ENCODE peak calls at places on chromosomes 3 and 15, in nine cellular contexts. One of them, this sample, is unnamed.

GRCh38 chr3:40387001-40387894 is at the start of gene ENTPD3:
- DNase-seq in heart left ventricle: no peak
- DNase-seq in D721Med: no peak
- DNase-seq in cardiac fibroblast: no peak
- DNase-seq in pancreas: peak
- DNase-seq in neural crest cell: no peak
- DNase-seq in GM12865: no peak
- DNase-seq in GM20000: no peak
- DNase-seq in IMR-90: no peak
- DNase-seq in this sample: peak

GRCh38 chr3:20130122-20130521 is 55.9 kb downstream of the SGO1 start:
- DNase-seq in heart left ventricle: no peak
- DNase-seq in D721Med: no peak
- DNase-seq in cardiac fibroblast: no peak
- DNase-seq in pancreas: no peak
- DNase-seq in neural crest cell: no peak
- DNase-seq in GM12865: no peak
- DNase-seq in GM20000: no peak
- DNase-seq in IMR-90: no peak
- DNase-seq in this sample: no peak

GRCh38 chr15:50675524-50676144 is 11.0 kb downstream of the TRPM7 start:
- DNase-seq in heart left ventricle: no peak
- DNase-seq in D721Med: no peak
- DNase-seq in cardiac fibroblast: peak
- DNase-seq in pancreas: no peak
- DNase-seq in neural crest cell: no peak
- DNase-seq in GM12865: peak
- DNase-seq in GM20000: no peak
- DNase-seq in IMR-90: peak
- DNase-seq in this sample: no peak

GRCh38 chr15:88574646-88575045 is 28.2 kb upstream of the DET1 start:
- DNase-seq in heart left ventricle: no peak
- DNase-seq in D721Med: no peak
- DNase-seq in cardiac fibroblast: no peak
- DNase-seq in pancreas: no peak
- DNase-seq in neural crest cell: no peak
- DNase-seq in GM12865: no peak
- DNase-seq in GM20000: no peak
- DNase-seq in IMR-90: no peak
- DNase-seq in this sample: no peak

GRCh38 chr3:14245240-14245639 is 66.6 kb downstream of the LSM3 start:
- DNase-seq in heart left ventricle: no peak
- DNase-seq in D721Med: no peak
- DNase-seq in cardiac fibroblast: no peak
- DNase-seq in pancreas: no peak
- DNase-seq in neural crest cell: no peak
- DNase-seq in GM12865: no peak
- DNase-seq in GM20000: no peak
- DNase-seq in IMR-90: no peak
- DNase-seq in this sample: no peak

GRCh38 chr3:31255007-31255603 is 277.6 kb upstream of the STT3B start:
- DNase-seq in heart left ventricle: no peak
- DNase-seq in D721Med: no peak
- DNase-seq in cardiac fibroblast: no peak
- DNase-seq in pancreas: no peak
- DNase-seq in neural crest cell: no peak
- DNase-seq in GM12865: no peak
- DNase-seq in GM20000: no peak
- DNase-seq in IMR-90: no peak
- DNase-seq in this sample: no peak

GRCh38 chr3:159814161-159814560 is 174.5 kb upstream of the IL12A start:
- DNase-seq in heart left ventricle: no peak
- DNase-seq in D721Med: no peak
- DNase-seq in cardiac fibroblast: no peak
- DNase-seq in pancreas: no peak
- DNase-seq in neural crest cell: no peak
- DNase-seq in GM12865: no peak
- DNase-seq in GM20000: no peak
- DNase-seq in IMR-90: peak
- DNase-seq in this sample: no peak

GRCh38 chr3:196969001-196969659 is 497 bp upstream of the PIGZ start:
- DNase-seq in heart left ventricle: no peak
- DNase-seq in D721Med: no peak
- DNase-seq in cardiac fibroblast: no peak
- DNase-seq in pancreas: peak
- DNase-seq in neural crest cell: no peak
- DNase-seq in GM12865: peak
- DNase-seq in GM20000: peak
- DNase-seq in IMR-90: no peak
- DNase-seq in this sample: peak

GRCh38 chr15:41692049-41692448 is 31.8 kb downstream of the MGA start:
- DNase-seq in heart left ventricle: no peak
- DNase-seq in D721Med: no peak
- DNase-seq in cardiac fibroblast: no peak
- DNase-seq in pancreas: no peak
- DNase-seq in neural crest cell: no peak
- DNase-seq in GM12865: peak
- DNase-seq in GM20000: no peak
- DNase-seq in IMR-90: no peak
- DNase-seq in this sample: no peak

GRCh38 chr15:41698779-41699178 is 38.6 kb downstream of the MGA start:
- DNase-seq in heart left ventricle: no peak
- DNase-seq in D721Med: no peak
- DNase-seq in cardiac fibroblast: no peak
- DNase-seq in pancreas: no peak
- DNase-seq in neural crest cell: no peak
- DNase-seq in GM12865: no peak
- DNase-seq in GM20000: no peak
- DNase-seq in IMR-90: peak
- DNase-seq in this sample: no peak

GRCh38 chr15:41693757-41694156 is 33.6 kb downstream of the MGA start:
- DNase-seq in heart left ventricle: no peak
- DNase-seq in D721Med: no peak
- DNase-seq in cardiac fibroblast: no peak
- DNase-seq in pancreas: no peak
- DNase-seq in neural crest cell: no peak
- DNase-seq in GM12865: no peak
- DNase-seq in GM20000: no peak
- DNase-seq in IMR-90: no peak
- DNase-seq in this sample: no peak

GRCh38 chr15:41691471-41691870 is 31.3 kb downstream of the MGA start:
- DNase-seq in heart left ventricle: no peak
- DNase-seq in D721Med: no peak
- DNase-seq in cardiac fibroblast: peak
- DNase-seq in pancreas: no peak
- DNase-seq in neural crest cell: no peak
- DNase-seq in GM12865: peak
- DNase-seq in GM20000: no peak
- DNase-seq in IMR-90: no peak
- DNase-seq in this sample: no peak

GRCh38 chr15:41695750-41696436 is 35.7 kb downstream of the MGA start:
- DNase-seq in heart left ventricle: no peak
- DNase-seq in D721Med: peak
- DNase-seq in cardiac fibroblast: peak
- DNase-seq in pancreas: no peak
- DNase-seq in neural crest cell: no peak
- DNase-seq in GM12865: peak
- DNase-seq in GM20000: peak
- DNase-seq in IMR-90: peak
- DNase-seq in this sample: peak
- TF ChIP-seq CTCF in heart left ventricle: no peak
- TF ChIP-seq CTCF in D721Med: peak
- TF ChIP-seq CTCF in cardiac fibroblast: peak
- TF ChIP-seq CTCF in pancreas: no peak
- TF ChIP-seq CTCF in neural crest cell: peak
- TF ChIP-seq CTCF in GM12865: peak
- TF ChIP-seq CTCF in GM20000: peak
- TF ChIP-seq CTCF in IMR-90: peak
- TF ChIP-seq CTCF in this sample: peak

GRCh38 chr15:82999426-82999825 is 12.0 kb downstream of the C15orf40 start:
- DNase-seq in heart left ventricle: no peak
- DNase-seq in D721Med: no peak
- DNase-seq in cardiac fibroblast: no peak
- DNase-seq in pancreas: no peak
- DNase-seq in neural crest cell: no peak
- DNase-seq in GM12865: no peak
- DNase-seq in GM20000: no peak
- DNase-seq in IMR-90: no peak
- DNase-seq in this sample: no peak

GRCh38 chr15:82995938-82996337 is 9.9 kb downstream of the RAMAC start:
- DNase-seq in heart left ventricle: no peak
- DNase-seq in D721Med: no peak
- DNase-seq in cardiac fibroblast: no peak
- DNase-seq in pancreas: no peak
- DNase-seq in neural crest cell: no peak
- DNase-seq in GM12865: no peak
- DNase-seq in GM20000: no peak
- DNase-seq in IMR-90: peak
- DNase-seq in this sample: no peak

GRCh38 chr15:82995076-82995475 is 9.1 kb downstream of the RAMAC start:
- DNase-seq in heart left ventricle: no peak
- DNase-seq in D721Med: peak
- DNase-seq in cardiac fibroblast: no peak
- DNase-seq in pancreas: no peak
- DNase-seq in neural crest cell: no peak
- DNase-seq in GM12865: no peak
- DNase-seq in GM20000: no peak
- DNase-seq in IMR-90: no peak
- DNase-seq in this sample: no peak

DNA sequence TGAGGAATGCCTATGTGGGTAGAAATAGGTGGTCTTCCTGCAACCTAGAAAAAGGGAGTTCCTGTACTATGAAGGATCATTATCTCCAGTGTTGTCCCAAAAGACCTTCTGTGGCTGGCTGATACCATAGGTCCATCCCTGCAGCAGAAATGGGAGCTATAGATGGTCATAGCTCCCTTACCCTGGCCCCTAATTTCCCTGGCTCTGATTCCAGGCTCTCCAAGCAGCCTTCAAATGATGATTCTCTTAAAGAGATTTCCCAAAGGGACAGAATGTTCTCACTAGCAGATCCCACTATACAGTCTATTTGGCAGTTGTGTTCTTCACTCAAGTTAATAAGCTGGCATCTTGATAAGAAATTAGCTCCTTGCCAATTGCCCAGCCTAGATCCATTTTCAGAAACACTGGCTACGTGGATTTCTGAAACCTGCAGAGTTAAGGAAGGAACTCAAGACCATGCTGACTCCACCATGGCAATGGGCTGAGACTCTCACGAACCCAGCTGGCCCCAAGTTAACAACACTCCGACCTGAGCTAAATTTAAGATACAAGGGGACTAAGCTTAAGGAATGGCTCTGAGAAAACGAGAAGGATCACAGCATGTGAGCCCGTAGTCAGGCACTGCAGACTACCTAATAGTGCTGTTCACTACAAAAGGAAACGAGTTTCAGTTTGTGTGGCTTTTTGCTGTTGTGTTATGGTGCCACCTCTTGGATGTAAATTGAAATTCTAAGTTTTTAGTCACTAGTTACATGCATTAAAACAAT is 11.4 kb downstream of the C15orf40 start:
- DNase-seq in heart left ventricle: no peak
- DNase-seq in D721Med: no peak
- DNase-seq in cardiac fibroblast: peak
- DNase-seq in pancreas: no peak
- DNase-seq in neural crest cell: no peak
- DNase-seq in GM12865: peak
- DNase-seq in GM20000: peak
- DNase-seq in IMR-90: peak
- DNase-seq in this sample: no peak
- TF ChIP-seq CTCF in heart left ventricle: peak
- TF ChIP-seq CTCF in D721Med: peak
- TF ChIP-seq CTCF in cardiac fibroblast: peak
- TF ChIP-seq CTCF in pancreas: peak
- TF ChIP-seq CTCF in neural crest cell: peak
- TF ChIP-seq CTCF in GM12865: peak
- TF ChIP-seq CTCF in GM20000: no peak
- TF ChIP-seq CTCF in IMR-90: peak
- TF ChIP-seq CTCF in this sample: peak

DNA sequence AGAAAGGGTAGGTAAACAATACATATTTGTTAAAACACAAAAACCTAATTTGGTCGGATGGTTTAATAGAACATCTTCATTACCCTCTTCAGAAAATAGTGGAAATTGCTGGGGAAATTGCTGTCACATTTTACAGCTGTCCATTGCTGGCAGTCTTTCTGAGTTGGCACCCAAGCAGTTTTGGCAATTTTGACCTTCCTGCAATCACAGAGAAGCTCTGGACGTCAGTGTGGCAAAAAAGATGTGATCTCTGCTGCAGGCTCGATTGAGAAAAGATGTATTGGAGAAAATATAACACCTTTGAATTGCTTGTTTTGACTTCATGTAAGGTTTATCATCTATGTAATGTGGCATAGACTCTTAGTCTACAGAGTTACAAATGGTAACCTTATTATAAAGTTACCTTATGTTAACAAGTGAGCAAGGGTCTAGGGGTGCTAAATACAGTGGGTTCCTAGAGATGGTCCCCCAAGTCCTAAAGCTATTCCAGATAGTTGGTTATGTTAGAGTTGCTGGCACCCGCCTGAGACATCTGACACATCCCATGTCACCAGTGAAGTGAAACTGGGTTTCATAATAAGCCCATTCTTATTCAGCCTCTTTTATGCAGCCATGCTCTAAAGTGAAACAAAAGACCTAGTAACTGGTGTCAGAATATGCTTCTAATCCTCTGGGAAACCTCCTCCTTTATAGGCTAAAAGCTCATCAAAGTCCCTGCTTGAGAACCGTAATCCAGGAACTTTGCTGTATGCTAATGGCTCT is 14.0 kb downstream of the UBE2E1 start:
- DNase-seq in heart left ventricle: no peak
- DNase-seq in D721Med: no peak
- DNase-seq in cardiac fibroblast: no peak
- DNase-seq in pancreas: no peak
- DNase-seq in neural crest cell: no peak
- DNase-seq in GM12865: peak
- DNase-seq in GM20000: no peak
- DNase-seq in IMR-90: no peak
- DNase-seq in this sample: no peak
- TF ChIP-seq CTCF in heart left ventricle: no peak
- TF ChIP-seq CTCF in D721Med: no peak
- TF ChIP-seq CTCF in cardiac fibroblast: no peak
- TF ChIP-seq CTCF in pancreas: no peak
- TF ChIP-seq CTCF in neural crest cell: no peak
- TF ChIP-seq CTCF in GM12865: no peak
- TF ChIP-seq CTCF in GM20000: no peak
- TF ChIP-seq CTCF in IMR-90: no peak
- TF ChIP-seq CTCF in this sample: no peak

DNA sequence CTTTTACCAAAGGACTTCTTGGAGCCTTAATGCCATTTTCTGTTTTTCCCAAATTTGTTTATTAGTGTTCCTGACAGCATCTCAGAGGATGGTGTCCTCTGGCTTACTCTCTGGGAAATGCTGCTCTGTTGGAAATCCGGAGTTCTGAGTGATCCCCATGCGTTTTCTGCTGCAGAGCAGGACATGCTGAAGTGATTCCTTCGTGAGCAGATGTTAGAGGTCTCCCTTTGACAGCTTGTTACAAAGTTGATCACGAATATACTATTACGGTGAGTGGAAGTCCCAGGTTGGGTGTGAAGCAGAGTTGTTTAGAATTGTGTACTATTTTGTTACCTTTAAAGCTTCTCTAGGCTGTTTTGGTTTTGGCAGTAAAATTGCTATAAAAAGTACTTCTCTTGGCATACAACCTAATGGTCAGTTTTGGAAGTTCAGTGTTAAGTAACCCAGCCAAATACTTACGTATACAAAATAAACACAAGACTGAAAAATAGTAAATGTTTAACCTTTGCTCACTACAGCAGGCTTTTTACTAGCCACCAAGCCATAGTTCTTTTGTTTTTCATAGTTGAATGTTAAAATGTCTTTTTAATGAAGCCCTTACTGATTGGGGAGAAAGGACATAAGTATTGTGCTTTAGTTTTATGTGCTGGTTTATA is 15.0 kb upstream of the GOLGA6L9 start:
- DNase-seq in heart left ventricle: no peak
- DNase-seq in D721Med: no peak
- DNase-seq in cardiac fibroblast: no peak
- DNase-seq in pancreas: no peak
- DNase-seq in neural crest cell: no peak
- DNase-seq in GM12865: no peak
- DNase-seq in GM20000: no peak
- DNase-seq in IMR-90: peak
- DNase-seq in this sample: no peak
- TF ChIP-seq CTCF in heart left ventricle: no peak
- TF ChIP-seq CTCF in D721Med: no peak
- TF ChIP-seq CTCF in cardiac fibroblast: no peak
- TF ChIP-seq CTCF in pancreas: no peak
- TF ChIP-seq CTCF in neural crest cell: peak
- TF ChIP-seq CTCF in GM12865: no peak
- TF ChIP-seq CTCF in GM20000: no peak
- TF ChIP-seq CTCF in IMR-90: no peak
- TF ChIP-seq CTCF in this sample: no peak